ENCODE peak calls at places on chromosomes 4 and X, in four cellular contexts. C is fibroblast of mammary gland; M is stimulated activated CD8-positive, alpha-beta memory T cell treated with anti-CD3 and anti-CD28 coated beads, Interleukin-15, amount 100 ng/mL, for 4 hours; E is SJSA1. X is an unnamed sample.
A peak's percentile ranks its signal among the peaks of the same experiment; 100 is the strongest.

GRCh38 chr4:110306363-110306762 is 107.9 kb upstream of the ELOVL6 start:
- DNase-seq in C (peak; percentile 23), E (no peak), M (no peak), X (no peak)

GRCh38 chr4:159105063-159105414 is 2.2 kb downstream of the RAPGEF2 start:
- DNase-seq in M (no peak), E (no peak), C (peak; percentile 72), X (no peak)

GRCh38 chr4:5632043-5632440 is 76.3 kb downstream of the EVC2 start:
- DNase-seq in M (no peak), E (no peak), C (no peak), X (no peak)

GRCh38 chr4:146051724-146052396 is 113.2 kb upstream of the ZNF827 start:
- DNase-seq in E (no peak), C (peak; percentile 70), M (no peak), X (no peak)

GRCh38 chrX:118448273-118448783 is 47.3 kb upstream of the DOCK11 start:
- DNase-seq in M (no peak), C (peak; percentile 18), E (no peak), X (no peak)

GRCh38 chr4:184746532-184746870 is 12.6 kb upstream of the CENPU start:
- DNase-seq in M (no peak), E (no peak), C (peak; percentile 91), X (no peak)

GRCh38 chr4:113020966-113021365 is 28.5 kb upstream of the ANK2 start:
- DNase-seq in M (no peak), E (no peak), C (peak; percentile 12), X (no peak)

GRCh38 chr4:95107635-95108034 is 349.9 kb downstream of the BMPR1B start:
- DNase-seq in E (no peak), M (no peak), C (peak; percentile 88), X (no peak)

GRCh38 chrX:39915596-39915995 is 182.2 kb downstream of the BCOR start:
- DNase-seq in E (no peak), C (no peak), M (no peak), X (no peak)

GRCh38 chrX:103889216-103889615 is 57.2 kb upstream of the RAB9B start:
- DNase-seq in M (no peak), E (no peak), C (no peak), X (no peak)

GRCh38 chr4:54767376-54767775 is 109.6 kb downstream of the KIT start:
- DNase-seq in M (no peak), C (no peak), E (no peak), X (no peak)

GRCh38 chr4:7423801-7424552 is 10.8 kb downstream of the PSAPL1 start:
- DNase-seq in E (peak; percentile 16), C (no peak), M (no peak), X (no peak)

GRCh38 chr4:89119836-89120235 is 8.5 kb downstream of the TIGD2 start:
- DNase-seq in M (no peak), C (peak; percentile 31), E (no peak), X (no peak)

GRCh38 chr4:89258506-89258905 is 49.1 kb downstream of the GPRIN3 start:
- DNase-seq in E (no peak), C (no peak), M (no peak), X (no peak)

GRCh38 chr4:25043548-25043947 is 12.8 kb upstream of the LGI2 start:
- DNase-seq in M (no peak), E (no peak), C (no peak), X (no peak)

GRCh38 chrX:103774070-103774642 is 2.5 kb upstream of the PLP1 start:
- DNase-seq in E (no peak), M (no peak), C (peak; percentile 54), X (peak; percentile 14)

GRCh38 chrX:152895121-152895520 is 2.7 kb upstream of the ZNF185 start:
- DNase-seq in E (no peak), C (no peak), M (no peak), X (no peak)

GRCh38 chrX:17078031-17078730 is 131.7 kb downstream of the REPS2 start:
- DNase-seq in M (no peak), C (peak; percentile 33), E (no peak), X (no peak)

GRCh38 chrX:3939967-3940610 is 226.6 kb upstream of the PRKX start:
- DNase-seq in M (no peak), E (no peak), C (peak; percentile 24), X (no peak)

GRCh38 chr4:52100062-52100461 is 49.0 kb downstream of the SPATA18 start:
- DNase-seq in C (peak; percentile 40), M (no peak), E (no peak), X (no peak)

GRCh38 chrX:114268643-114269042 is 315.2 kb upstream of the HTR2C start:
- DNase-seq in M (no peak), C (no peak), E (no peak), X (no peak)

GRCh38 chr4:30870513-30870912 is 150.3 kb downstream of the PCDH7 start:
- DNase-seq in C (no peak), M (no peak), E (no peak), X (no peak)

GRCh38 chr4:141275834-141276233 is 55.1 kb downstream of the ZNF330 start:
- DNase-seq in C (peak; percentile 60), E (peak; percentile 62), M (no peak), X (no peak)

GRCh38 chr4:8858925-8859210 is 12.8 kb downstream of the HMX1 start:
- DNase-seq in C (no peak), M (no peak), E (no peak), X (no peak)

GRCh38 chrX:38770152-38770551 is 31.1 kb upstream of the MID1IP1 start:
- DNase-seq in C (no peak), E (no peak), M (no peak), X (no peak)

X was measured in caudate nucleus.